ENCODE peak calls at places on chromosomes 2 and 18, in six cellular contexts. F is T-helper 2 cell; L is NCI-H345; Z is OCI-M1; V is cardiac fibroblast; D is naive thymus-derived CD8-positive, alpha-beta T cell. R is an unnamed sample.

GRCh38 chr2:166321076-166321475 is 54.7 kb downstream of the SCN9A start:
- DNase-seq in F (no peak), D (no peak), Z (no peak), L (no peak), V (no peak), R (peak; percentile 37)

GRCh38 chr2:31275976-31276375 is 42.0 kb downstream of the EHD3 start:
- DNase-seq in Z (peak; percentile 17), L (peak; percentile 55), D (no peak), F (no peak), V (peak; percentile 38), R (no peak)

GRCh38 chr2:109417701-109418335 is 195.9 kb downstream of the SEPTIN10 start:
- DNase-seq in L (no peak), Z (no peak), F (no peak), D (no peak), V (no peak), R (no peak)

GRCh38 chr2:134736167-134736885 is 17.5 kb upstream of the TMEM163 start:
- DNase-seq in V (peak; percentile 73), L (no peak), D (no peak), F (no peak), Z (peak; percentile 57), R (peak; percentile 66)

GRCh38 chr2:36479406-36479805 is 118.6 kb downstream of the FEZ2 start:
- DNase-seq in Z (no peak), D (no peak), L (no peak), V (no peak), F (no peak), R (no peak)

GRCh38 chr2:201432038-201432437 is 19.2 kb downstream of the TRAK2 start:
- DNase-seq in D (peak; percentile 45), F (no peak), Z (no peak), V (peak; percentile 72), L (no peak), R (peak; percentile 88)

GRCh38 chr2:148930046-148930775 is 55.2 kb downstream of the KIF5C start:
- DNase-seq in V (peak; percentile 19), D (no peak), L (no peak), Z (no peak), F (no peak), R (no peak)

GRCh38 chr2:188898261-188898660 is 75.9 kb upstream of the COL3A1 start:
- DNase-seq in Z (no peak), L (no peak), F (no peak), D (no peak), V (no peak), R (peak; percentile 64)

GRCh38 chr2:28643911-28644334 is 107.7 kb upstream of the PPP1CB start:
- DNase-seq in Z (no peak), V (peak; percentile 76), F (no peak), L (peak; percentile 46), D (no peak), R (peak; percentile 92)

GRCh38 chr2:219637842-219638185 is 10.4 kb downstream of the SLC4A3 start:
- DNase-seq in V (no peak), Z (no peak), D (no peak), F (no peak), L (no peak), R (no peak)

GRCh38 chr2:73964223-73964622 is 20.5 kb upstream of the TET3 start:
- DNase-seq in L (no peak), V (no peak), D (no peak), Z (no peak), F (no peak), R (no peak)

GRCh38 chr2:217954051-217954450 is 48.7 kb downstream of the TNS1 start:
- DNase-seq in L (no peak), Z (no peak), D (no peak), V (no peak), F (no peak), R (no peak)

GRCh38 chr2:144522741-144523605 is 3.1 kb upstream of the ZEB2 start:
- DNase-seq in F (no peak), Z (peak; percentile 66), L (no peak), V (peak; percentile 24), D (no peak), R (no peak)

GRCh38 chr18:54717673-54718435 is 110.4 kb upstream of the RAB27B start:
- DNase-seq in V (peak; percentile 16), F (no peak), D (peak; percentile 29), L (peak; percentile 18), Z (peak; percentile 67), R (peak; percentile 41)

GRCh38 chr2:47091118-47091517 is 64.0 kb downstream of the STPG4 start:
- DNase-seq in Z (no peak), V (peak; percentile 62), L (no peak), D (no peak), F (no peak), R (peak; percentile 45)

GRCh38 chr2:176852667-176853066 is 359.9 kb upstream of the HNRNPA3 start:
- DNase-seq in Z (no peak), F (no peak), L (peak; percentile 70), V (no peak), D (peak; percentile 73), R (no peak)

GRCh38 chr2:166171210-166171609 is 43.4 kb upstream of the SCN1A start:
- DNase-seq in Z (no peak), L (no peak), F (no peak), D (no peak), V (no peak), R (no peak)

GRCh38 chr18:23208600-23208999 is 73.3 kb downstream of the CABLES1 start:
- DNase-seq in D (no peak), V (no peak), L (no peak), Z (no peak), F (no peak), R (no peak)

GRCh38 chr2:64137567-64137966 is 6.7 kb downstream of the PELI1 start:
- DNase-seq in L (no peak), V (no peak), F (no peak), D (no peak), Z (peak; percentile 59), R (peak; percentile 33)

GRCh38 chr2:158931577-158931976 is 36.9 kb upstream of the TANC1 start:
- DNase-seq in Z (no peak), D (no peak), L (no peak), F (no peak), V (peak; percentile 65), R (peak; percentile 77)

GRCh38 chr2:67453365-67453764 is 56.2 kb downstream of the ETAA1 start:
- DNase-seq in L (no peak), D (no peak), F (no peak), V (no peak), Z (no peak), R (peak; percentile 17)

GRCh38 chr2:165010556-165010955 is 55.2 kb upstream of the SLC38A11 start:
- DNase-seq in Z (no peak), D (no peak), L (no peak), F (no peak), V (no peak), R (no peak)

GRCh38 chr2:42103829-42104228 is 56.0 kb downstream of the PKDCC start:
- DNase-seq in D (no peak), F (no peak), V (no peak), L (no peak), Z (no peak), R (no peak)

GRCh38 chr2:237282568-237283128 is 131.3 kb downstream of the COL6A3 start:
- DNase-seq in Z (no peak), V (no peak), F (no peak), L (no peak), D (no peak), R (peak; percentile 89)

GRCh38 chr2:170221317-170222288 is 43.7 kb downstream of the MYO3B start:
- DNase-seq in Z (no peak), L (peak; percentile 31), F (no peak), D (no peak), V (peak; percentile 39), R (no peak)

GRCh38 chr18:63237486-63237885 is 82.1 kb downstream of the BCL2 start:
- DNase-seq in L (no peak), D (no peak), V (peak; percentile 78), F (no peak), Z (no peak), R (no peak)

GRCh38 chr2:5710615-5711014 is 18.4 kb downstream of the SOX11 start:
- DNase-seq in Z (no peak), L (no peak), V (no peak), F (no peak), D (no peak), R (no peak)

GRCh38 chr2:210623506-210623905 is 67.1 kb downstream of the CPS1 start:
- DNase-seq in L (peak; percentile 62), V (no peak), D (no peak), Z (no peak), F (no peak), R (no peak)

GRCh38 chr2:182824056-182824758 is 42.2 kb downstream of the FRZB start:
- DNase-seq in F (no peak), L (peak; percentile 80), Z (no peak), D (no peak), V (no peak), R (no peak)

GRCh38 chr2:216799873-216800421 is 59.9 kb downstream of the TNP1 start:
- DNase-seq in L (no peak), Z (peak; percentile 74), D (no peak), F (no peak), V (no peak), R (no peak)

GRCh38 chr2:239723486-239724193 is 301.5 kb downstream of the NDUFA10 start:
- DNase-seq in D (no peak), V (no peak), Z (no peak), F (no peak), L (no peak), R (no peak)

GRCh38 chr2:195613922-195614321 is 43.1 kb upstream of the SLC39A10 start:
- DNase-seq in F (no peak), Z (peak; percentile 77), V (peak; percentile 61), L (no peak), D (no peak), R (peak; percentile 89)